ENCODE peak calls at places on chromosomes 16 and 17, in seven cellular contexts. One of them, this sample, is unnamed.

GRCh38 chr16:84700518-84701277 is 898 bp downstream of the USP10 start:
- DNase-seq in substantia nigra: no peak
- DNase-seq in NCI-H1105: no peak
- DNase-seq in Calu3: no peak
- DNase-seq in activated CD4-positive, alpha-beta T cell treated with anti-CD3 and anti-CD28 coated beads, Interleukin-2, amount 10 ng/mL, durations not matched to agents 7 days and 5 days: peak
- DNase-seq in germinal center: peak
- DNase-seq in GM03348: peak
- DNase-seq in this sample: no peak

GRCh38 chr16:754208-755097 is 6.1 kb upstream of the MSLN start:
- DNase-seq in substantia nigra: no peak
- DNase-seq in NCI-H1105: no peak
- DNase-seq in Calu3: no peak
- DNase-seq in activated CD4-positive, alpha-beta T cell treated with anti-CD3 and anti-CD28 coated beads, Interleukin-2, amount 10 ng/mL, durations not matched to agents 7 days and 5 days: no peak
- DNase-seq in germinal center: no peak
- DNase-seq in GM03348: no peak
- DNase-seq in this sample: no peak

GRCh38 chr17:58680038-58680369 is 11.8 kb downstream of the TEX14 start:
- DNase-seq in substantia nigra: no peak
- DNase-seq in NCI-H1105: no peak
- DNase-seq in Calu3: no peak
- DNase-seq in activated CD4-positive, alpha-beta T cell treated with anti-CD3 and anti-CD28 coated beads, Interleukin-2, amount 10 ng/mL, durations not matched to agents 7 days and 5 days: no peak
- DNase-seq in germinal center: no peak
- DNase-seq in GM03348: no peak
- DNase-seq in this sample: no peak

GRCh38 chr16:31853300-31853699 is 20.3 kb upstream of the ZNF267 start:
- DNase-seq in substantia nigra: no peak
- DNase-seq in NCI-H1105: no peak
- DNase-seq in Calu3: no peak
- DNase-seq in activated CD4-positive, alpha-beta T cell treated with anti-CD3 and anti-CD28 coated beads, Interleukin-2, amount 10 ng/mL, durations not matched to agents 7 days and 5 days: no peak
- DNase-seq in germinal center: no peak
- DNase-seq in GM03348: no peak
- DNase-seq in this sample: no peak

GRCh38 chr16:67235816-67236547 is 9.1 kb downstream of the TMEM208 start:
- DNase-seq in substantia nigra: no peak
- DNase-seq in NCI-H1105: no peak
- DNase-seq in Calu3: no peak
- DNase-seq in activated CD4-positive, alpha-beta T cell treated with anti-CD3 and anti-CD28 coated beads, Interleukin-2, amount 10 ng/mL, durations not matched to agents 7 days and 5 days: peak
- DNase-seq in germinal center: no peak
- DNase-seq in GM03348: no peak
- DNase-seq in this sample: no peak

GRCh38 chr16:26981266-26981938 is 85.3 kb upstream of the C16orf82 start:
- DNase-seq in substantia nigra: no peak
- DNase-seq in NCI-H1105: peak
- DNase-seq in Calu3: no peak
- DNase-seq in activated CD4-positive, alpha-beta T cell treated with anti-CD3 and anti-CD28 coated beads, Interleukin-2, amount 10 ng/mL, durations not matched to agents 7 days and 5 days: no peak
- DNase-seq in germinal center: no peak
- DNase-seq in GM03348: peak
- DNase-seq in this sample: peak

GRCh38 chr16:55954906-55955305 is 79.7 kb upstream of the CES5A start:
- DNase-seq in substantia nigra: no peak
- DNase-seq in NCI-H1105: no peak
- DNase-seq in Calu3: no peak
- DNase-seq in activated CD4-positive, alpha-beta T cell treated with anti-CD3 and anti-CD28 coated beads, Interleukin-2, amount 10 ng/mL, durations not matched to agents 7 days and 5 days: no peak
- DNase-seq in germinal center: no peak
- DNase-seq in GM03348: no peak
- DNase-seq in this sample: no peak

GRCh38 chr17:66365204-66365524 is 62.8 kb downstream of the PRKCA start:
- DNase-seq in substantia nigra: no peak
- DNase-seq in NCI-H1105: no peak
- DNase-seq in Calu3: no peak
- DNase-seq in activated CD4-positive, alpha-beta T cell treated with anti-CD3 and anti-CD28 coated beads, Interleukin-2, amount 10 ng/mL, durations not matched to agents 7 days and 5 days: no peak
- DNase-seq in germinal center: no peak
- DNase-seq in GM03348: no peak
- DNase-seq in this sample: no peak

GRCh38 chr16:76338472-76338871 is 61.3 kb downstream of the CNTNAP4 start:
- DNase-seq in substantia nigra: no peak
- DNase-seq in NCI-H1105: no peak
- DNase-seq in Calu3: no peak
- DNase-seq in activated CD4-positive, alpha-beta T cell treated with anti-CD3 and anti-CD28 coated beads, Interleukin-2, amount 10 ng/mL, durations not matched to agents 7 days and 5 days: no peak
- DNase-seq in germinal center: no peak
- DNase-seq in GM03348: no peak
- DNase-seq in this sample: no peak

GRCh38 chr17:69864531-69864930 is 210.5 kb upstream of the KCNJ16 start:
- DNase-seq in substantia nigra: no peak
- DNase-seq in NCI-H1105: no peak
- DNase-seq in Calu3: no peak
- DNase-seq in activated CD4-positive, alpha-beta T cell treated with anti-CD3 and anti-CD28 coated beads, Interleukin-2, amount 10 ng/mL, durations not matched to agents 7 days and 5 days: no peak
- DNase-seq in germinal center: no peak
- DNase-seq in GM03348: no peak
- DNase-seq in this sample: peak

GRCh38 chr16:86953631-86954465 is 363.3 kb downstream of the C16orf95 start:
- DNase-seq in substantia nigra: no peak
- DNase-seq in NCI-H1105: no peak
- DNase-seq in Calu3: no peak
- DNase-seq in activated CD4-positive, alpha-beta T cell treated with anti-CD3 and anti-CD28 coated beads, Interleukin-2, amount 10 ng/mL, durations not matched to agents 7 days and 5 days: no peak
- DNase-seq in germinal center: no peak
- DNase-seq in GM03348: no peak
- DNase-seq in this sample: no peak

GRCh38 chr16:85683363-85683762 is 5.4 kb downstream of the GINS2 start:
- DNase-seq in substantia nigra: no peak
- DNase-seq in NCI-H1105: peak
- DNase-seq in Calu3: no peak
- DNase-seq in activated CD4-positive, alpha-beta T cell treated with anti-CD3 and anti-CD28 coated beads, Interleukin-2, amount 10 ng/mL, durations not matched to agents 7 days and 5 days: no peak
- DNase-seq in germinal center: no peak
- DNase-seq in GM03348: no peak
- DNase-seq in this sample: no peak

GRCh38 chr16:85697441-85697840 is 8.7 kb upstream of the GINS2 start:
- DNase-seq in substantia nigra: no peak
- DNase-seq in NCI-H1105: no peak
- DNase-seq in Calu3: no peak
- DNase-seq in activated CD4-positive, alpha-beta T cell treated with anti-CD3 and anti-CD28 coated beads, Interleukin-2, amount 10 ng/mL, durations not matched to agents 7 days and 5 days: no peak
- DNase-seq in germinal center: no peak
- DNase-seq in GM03348: no peak
- DNase-seq in this sample: no peak

GRCh38 chr17:71726320-71726719 is 394.5 kb upstream of the SOX9 start:
- DNase-seq in substantia nigra: no peak
- DNase-seq in NCI-H1105: peak
- DNase-seq in Calu3: no peak
- DNase-seq in activated CD4-positive, alpha-beta T cell treated with anti-CD3 and anti-CD28 coated beads, Interleukin-2, amount 10 ng/mL, durations not matched to agents 7 days and 5 days: no peak
- DNase-seq in germinal center: no peak
- DNase-seq in GM03348: no peak
- DNase-seq in this sample: no peak

GRCh38 chr17:48954300-48954755 is 9.7 kb upstream of the SNF8 start:
- DNase-seq in substantia nigra: no peak
- DNase-seq in NCI-H1105: no peak
- DNase-seq in Calu3: peak
- DNase-seq in activated CD4-positive, alpha-beta T cell treated with anti-CD3 and anti-CD28 coated beads, Interleukin-2, amount 10 ng/mL, durations not matched to agents 7 days and 5 days: no peak
- DNase-seq in germinal center: no peak
- DNase-seq in GM03348: peak
- DNase-seq in this sample: peak

GRCh38 chr17:78759203-78759968 is 22.7 kb downstream of the CYTH1 start:
- DNase-seq in substantia nigra: no peak
- DNase-seq in NCI-H1105: peak
- DNase-seq in Calu3: no peak
- DNase-seq in activated CD4-positive, alpha-beta T cell treated with anti-CD3 and anti-CD28 coated beads, Interleukin-2, amount 10 ng/mL, durations not matched to agents 7 days and 5 days: peak
- DNase-seq in germinal center: peak
- DNase-seq in GM03348: no peak
- DNase-seq in this sample: no peak

GRCh38 chr17:50114401-50114800 is 15.6 kb downstream of the SAMD14 start:
- DNase-seq in substantia nigra: no peak
- DNase-seq in NCI-H1105: no peak
- DNase-seq in Calu3: no peak
- DNase-seq in activated CD4-positive, alpha-beta T cell treated with anti-CD3 and anti-CD28 coated beads, Interleukin-2, amount 10 ng/mL, durations not matched to agents 7 days and 5 days: no peak
- DNase-seq in germinal center: no peak
- DNase-seq in GM03348: no peak
- DNase-seq in this sample: no peak

GRCh38 chr16:78562650-78563049 is 463.2 kb downstream of the WWOX start:
- DNase-seq in substantia nigra: no peak
- DNase-seq in NCI-H1105: no peak
- DNase-seq in Calu3: no peak
- DNase-seq in activated CD4-positive, alpha-beta T cell treated with anti-CD3 and anti-CD28 coated beads, Interleukin-2, amount 10 ng/mL, durations not matched to agents 7 days and 5 days: no peak
- DNase-seq in germinal center: no peak
- DNase-seq in GM03348: no peak
- DNase-seq in this sample: no peak

GRCh38 chr17:30969989-30970680 is 704 bp upstream of the RNF135 start:
- DNase-seq in substantia nigra: no peak
- DNase-seq in NCI-H1105: no peak
- DNase-seq in Calu3: peak
- DNase-seq in activated CD4-positive, alpha-beta T cell treated with anti-CD3 and anti-CD28 coated beads, Interleukin-2, amount 10 ng/mL, durations not matched to agents 7 days and 5 days: peak
- DNase-seq in germinal center: peak
- DNase-seq in GM03348: peak
- DNase-seq in this sample: peak

GRCh38 chr17:66304304-66305174 is 2.1 kb downstream of the PRKCA start:
- DNase-seq in substantia nigra: no peak
- DNase-seq in NCI-H1105: no peak
- DNase-seq in Calu3: peak
- DNase-seq in activated CD4-positive, alpha-beta T cell treated with anti-CD3 and anti-CD28 coated beads, Interleukin-2, amount 10 ng/mL, durations not matched to agents 7 days and 5 days: peak
- DNase-seq in germinal center: no peak
- DNase-seq in GM03348: no peak
- DNase-seq in this sample: no peak

GRCh38 chr17:43359469-43360105 is 39.2 kb upstream of the ARL4D start:
- DNase-seq in substantia nigra: no peak
- DNase-seq in NCI-H1105: no peak
- DNase-seq in Calu3: no peak
- DNase-seq in activated CD4-positive, alpha-beta T cell treated with anti-CD3 and anti-CD28 coated beads, Interleukin-2, amount 10 ng/mL, durations not matched to agents 7 days and 5 days: no peak
- DNase-seq in germinal center: no peak
- DNase-seq in GM03348: no peak
- DNase-seq in this sample: no peak

GRCh38 chr17:14050616-14051015 is 18.7 kb upstream of the COX10 start:
- DNase-seq in substantia nigra: no peak
- DNase-seq in NCI-H1105: no peak
- DNase-seq in Calu3: no peak
- DNase-seq in activated CD4-positive, alpha-beta T cell treated with anti-CD3 and anti-CD28 coated beads, Interleukin-2, amount 10 ng/mL, durations not matched to agents 7 days and 5 days: no peak
- DNase-seq in germinal center: no peak
- DNase-seq in GM03348: no peak
- DNase-seq in this sample: no peak

GRCh38 chr17:79192503-79193500 is 118.2 kb downstream of the ENGASE start:
- DNase-seq in substantia nigra: no peak
- DNase-seq in NCI-H1105: no peak
- DNase-seq in Calu3: peak
- DNase-seq in activated CD4-positive, alpha-beta T cell treated with anti-CD3 and anti-CD28 coated beads, Interleukin-2, amount 10 ng/mL, durations not matched to agents 7 days and 5 days: peak
- DNase-seq in germinal center: no peak
- DNase-seq in GM03348: peak
- DNase-seq in this sample: peak

GRCh38 chr16:89093602-89094251 is at the start of gene ACSF3:
- DNase-seq in substantia nigra: peak
- DNase-seq in NCI-H1105: no peak
- DNase-seq in Calu3: peak
- DNase-seq in activated CD4-positive, alpha-beta T cell treated with anti-CD3 and anti-CD28 coated beads, Interleukin-2, amount 10 ng/mL, durations not matched to agents 7 days and 5 days: peak
- DNase-seq in germinal center: peak
- DNase-seq in GM03348: peak
- DNase-seq in this sample: peak

GRCh38 chr16:48054881-48055601 is 100.8 kb downstream of the ABCC12 start:
- DNase-seq in substantia nigra: no peak
- DNase-seq in NCI-H1105: peak
- DNase-seq in Calu3: peak
- DNase-seq in activated CD4-positive, alpha-beta T cell treated with anti-CD3 and anti-CD28 coated beads, Interleukin-2, amount 10 ng/mL, durations not matched to agents 7 days and 5 days: peak
- DNase-seq in germinal center: peak
- DNase-seq in GM03348: peak
- DNase-seq in this sample: peak

GRCh38 chr17:60664022-60664421 is 13.6 kb upstream of the BCAS3 start:
- DNase-seq in substantia nigra: no peak
- DNase-seq in NCI-H1105: no peak
- DNase-seq in Calu3: no peak
- DNase-seq in activated CD4-positive, alpha-beta T cell treated with anti-CD3 and anti-CD28 coated beads, Interleukin-2, amount 10 ng/mL, durations not matched to agents 7 days and 5 days: no peak
- DNase-seq in germinal center: no peak
- DNase-seq in GM03348: peak
- DNase-seq in this sample: peak

GRCh38 chr17:48995332-48995870 is 1.8 kb upstream of the IGF2BP1 start:
- DNase-seq in substantia nigra: no peak
- DNase-seq in NCI-H1105: no peak
- DNase-seq in Calu3: no peak
- DNase-seq in activated CD4-positive, alpha-beta T cell treated with anti-CD3 and anti-CD28 coated beads, Interleukin-2, amount 10 ng/mL, durations not matched to agents 7 days and 5 days: no peak
- DNase-seq in germinal center: no peak
- DNase-seq in GM03348: no peak
- DNase-seq in this sample: no peak

GRCh38 chr17:81665205-81666091 is 957 bp downstream of the OXLD1 start:
- DNase-seq in substantia nigra: no peak
- DNase-seq in NCI-H1105: no peak
- DNase-seq in Calu3: peak
- DNase-seq in activated CD4-positive, alpha-beta T cell treated with anti-CD3 and anti-CD28 coated beads, Interleukin-2, amount 10 ng/mL, durations not matched to agents 7 days and 5 days: peak
- DNase-seq in germinal center: no peak
- DNase-seq in GM03348: peak
- DNase-seq in this sample: peak

This sample was measured in AG10803.